ENCODE peak calls at places on chromosome 6, in five cellular contexts. One of them, this sample, is unnamed.
A peak's percentile ranks its signal among the peaks of the same experiment; 100 is the strongest.

GRCh38 chr6:527989-528673 is 128.8 kb downstream of the HUS1B start:
- DNase-seq in ureter: no peak
- DNase-seq in AG04449: no peak
- DNase-seq in CD8-positive, alpha-beta T cell: no peak
- DNase-seq in HuH-7: no peak
- DNase-seq in this sample: no peak

GRCh38 chr6:14468656-14469321 is 351.2 kb downstream of the CD83 start:
- DNase-seq in ureter: no peak
- DNase-seq in AG04449: no peak
- DNase-seq in CD8-positive, alpha-beta T cell: no peak
- DNase-seq in HuH-7: no peak
- DNase-seq in this sample: no peak

GRCh38 chr6:108942556-108943492 is 94.6 kb downstream of the ARMC2 start:
- DNase-seq in ureter: no peak
- DNase-seq in AG04449: no peak
- DNase-seq in CD8-positive, alpha-beta T cell: peak; percentile 78
- DNase-seq in HuH-7: no peak
- DNase-seq in this sample: no peak

GRCh38 chr6:54654376-54654775 is 192.2 kb upstream of the FAM83B start:
- DNase-seq in ureter: no peak
- DNase-seq in AG04449: no peak
- DNase-seq in CD8-positive, alpha-beta T cell: no peak
- DNase-seq in HuH-7: no peak
- DNase-seq in this sample: no peak

GRCh38 chr6:43491750-43492661 is 14.6 kb downstream of the TJAP1 start:
- DNase-seq in ureter: peak; percentile 88
- DNase-seq in AG04449: no peak
- DNase-seq in CD8-positive, alpha-beta T cell: no peak
- DNase-seq in HuH-7: no peak
- DNase-seq in this sample: no peak

GRCh38 chr6:142975272-142975805 is 30.4 kb upstream of the HIVEP2 start:
- DNase-seq in ureter: no peak
- DNase-seq in AG04449: no peak
- DNase-seq in CD8-positive, alpha-beta T cell: no peak
- DNase-seq in HuH-7: peak; percentile 24
- DNase-seq in this sample: no peak

GRCh38 chr6:157823001-157823522 is at the start of gene SNX9:
- DNase-seq in ureter: peak; percentile 76
- DNase-seq in AG04449: no peak
- DNase-seq in CD8-positive, alpha-beta T cell: peak; percentile 71
- DNase-seq in HuH-7: peak; percentile 80
- DNase-seq in this sample: peak; percentile 91

GRCh38 chr6:1860756-1861369 is 251.1 kb downstream of the FOXC1 start:
- DNase-seq in ureter: no peak
- DNase-seq in AG04449: no peak
- DNase-seq in CD8-positive, alpha-beta T cell: no peak
- DNase-seq in HuH-7: no peak
- DNase-seq in this sample: no peak

GRCh38 chr6:131532476-131533108 is 40.4 kb upstream of the ARG1 start:
- DNase-seq in ureter: no peak
- DNase-seq in AG04449: no peak
- DNase-seq in CD8-positive, alpha-beta T cell: no peak
- DNase-seq in HuH-7: no peak
- DNase-seq in this sample: no peak

GRCh38 chr6:35691027-35691824 is 2.5 kb upstream of the FKBP5 start:
- DNase-seq in ureter: peak; percentile 79
- DNase-seq in AG04449: no peak
- DNase-seq in CD8-positive, alpha-beta T cell: no peak
- DNase-seq in HuH-7: no peak
- DNase-seq in this sample: no peak

GRCh38 chr6:145883263-145883662 is 68.7 kb upstream of the FBXO30 start:
- DNase-seq in ureter: no peak
- DNase-seq in AG04449: no peak
- DNase-seq in CD8-positive, alpha-beta T cell: no peak
- DNase-seq in HuH-7: no peak
- DNase-seq in this sample: no peak

GRCh38 chr6:105428342-105428957 is 25.6 kb upstream of the PREP start:
- DNase-seq in ureter: peak; percentile 46
- DNase-seq in AG04449: no peak
- DNase-seq in CD8-positive, alpha-beta T cell: no peak
- DNase-seq in HuH-7: peak; percentile 42
- DNase-seq in this sample: no peak

GRCh38 chr6:137705166-137706064 is 161.6 kb upstream of the TNFAIP3 start:
- DNase-seq in ureter: peak; percentile 63
- DNase-seq in AG04449: no peak
- DNase-seq in CD8-positive, alpha-beta T cell: peak; percentile 75
- DNase-seq in HuH-7: peak; percentile 43
- DNase-seq in this sample: peak; percentile 54

GRCh38 chr6:166274739-166275370 is 33.3 kb downstream of the PRR18 start:
- DNase-seq in ureter: no peak
- DNase-seq in AG04449: no peak
- DNase-seq in CD8-positive, alpha-beta T cell: no peak
- DNase-seq in HuH-7: no peak
- DNase-seq in this sample: no peak

GRCh38 chr6:17606606-17607005 is 6.5 kb downstream of the FAM8A1 start:
- DNase-seq in ureter: no peak
- DNase-seq in AG04449: no peak
- DNase-seq in CD8-positive, alpha-beta T cell: no peak
- DNase-seq in HuH-7: no peak
- DNase-seq in this sample: no peak

GRCh38 chr6:2876210-2877056 is 26.7 kb downstream of the SERPINB9 start:
- DNase-seq in ureter: no peak
- DNase-seq in AG04449: peak; percentile 4
- DNase-seq in CD8-positive, alpha-beta T cell: peak; percentile 57
- DNase-seq in HuH-7: peak; percentile 83
- DNase-seq in this sample: no peak

GRCh38 chr6:141359953-141360352 is 772.8 kb upstream of the GJE1 start:
- DNase-seq in ureter: no peak
- DNase-seq in AG04449: no peak
- DNase-seq in CD8-positive, alpha-beta T cell: no peak
- DNase-seq in HuH-7: no peak
- DNase-seq in this sample: no peak

GRCh38 chr6:89015971-89016370 is 52.6 kb upstream of the RNGTT start:
- DNase-seq in ureter: no peak
- DNase-seq in AG04449: no peak
- DNase-seq in CD8-positive, alpha-beta T cell: no peak
- DNase-seq in HuH-7: no peak
- DNase-seq in this sample: no peak

GRCh38 chr6:141451176-141451507 is 681.6 kb upstream of the GJE1 start:
- DNase-seq in ureter: no peak
- DNase-seq in AG04449: no peak
- DNase-seq in CD8-positive, alpha-beta T cell: no peak
- DNase-seq in HuH-7: no peak
- DNase-seq in this sample: no peak

GRCh38 chr6:25337431-25337830 is 58.3 kb downstream of the CARMIL1 start:
- DNase-seq in ureter: no peak
- DNase-seq in AG04449: no peak
- DNase-seq in CD8-positive, alpha-beta T cell: no peak
- DNase-seq in HuH-7: no peak
- DNase-seq in this sample: no peak

GRCh38 chr6:27078734-27079357 is 168.7 kb upstream of the PRSS16 start:
- DNase-seq in ureter: peak; percentile 63
- DNase-seq in AG04449: peak; percentile 21
- DNase-seq in CD8-positive, alpha-beta T cell: peak; percentile 53
- DNase-seq in HuH-7: peak; percentile 16
- DNase-seq in this sample: peak; percentile 60

GRCh38 chr6:6843057-6843627 is 254.6 kb downstream of the LY86 start:
- DNase-seq in ureter: no peak
- DNase-seq in AG04449: no peak
- DNase-seq in CD8-positive, alpha-beta T cell: no peak
- DNase-seq in HuH-7: no peak
- DNase-seq in this sample: no peak

GRCh38 chr6:51250317-51250716 is 431.6 kb downstream of the TFAP2B start:
- DNase-seq in ureter: no peak
- DNase-seq in AG04449: no peak
- DNase-seq in CD8-positive, alpha-beta T cell: no peak
- DNase-seq in HuH-7: no peak
- DNase-seq in this sample: no peak

GRCh38 chr6:101722481-101722880 is 329.0 kb downstream of the GRIK2 start:
- DNase-seq in ureter: no peak
- DNase-seq in AG04449: no peak
- DNase-seq in CD8-positive, alpha-beta T cell: no peak
- DNase-seq in HuH-7: no peak
- DNase-seq in this sample: no peak

GRCh38 chr6:37882724-37883413 is 63.3 kb downstream of the ZFAND3 start:
- DNase-seq in ureter: no peak
- DNase-seq in AG04449: peak; percentile 50
- DNase-seq in CD8-positive, alpha-beta T cell: no peak
- DNase-seq in HuH-7: no peak
- DNase-seq in this sample: no peak